ENCODE peak calls at places on chromosomes 13 and 19, in five cellular contexts. R is WTC11, V is HepG2, B is GM23338, S is GM12878. Y is an unnamed sample.

GRCh38 chr13:84137292-84137691 is 255.0 kb upstream of the SLITRK1 start:
- DNase-seq in B (no peak), R (no peak), V (no peak), S (peak), Y (no peak)

GRCh38 chr19:51366999-51367564 is 894 bp upstream of the ETFB start:
- DNase-seq in R (peak), B (no peak), S (no peak), V (no peak), Y (no peak)

GRCh38 chr13:59133903-59134302 is 1029.8 kb downstream of the DIAPH3 start:
- DNase-seq in B (peak), S (no peak), V (no peak), R (no peak), Y (no peak)

GRCh38 chr13:79966039-79966438 is 374.9 kb downstream of the SPRY2 start:
- DNase-seq in S (no peak), R (no peak), B (no peak), V (no peak), Y (no peak)

GRCh38 chr19:49592486-49593232 is 1.7 kb downstream of the PRR12 start:
- DNase-seq in S (no peak), R (peak), B (peak), V (no peak), Y (no peak)

GRCh38 chr19:7376151-7376852 is 27.6 kb downstream of the ARHGEF18 start:
- DNase-seq in V (no peak), B (peak), S (no peak), R (no peak), Y (no peak)

GRCh38 chr13:102402292-102402691 is 444 bp upstream of the FGF14 start:
- DNase-seq in B (peak), V (no peak), S (no peak), R (peak), Y (peak)

GRCh38 chr19:40623403-40624239 is 22.5 kb downstream of the LTBP4 start:
- DNase-seq in R (peak), B (peak), S (no peak), V (peak), Y (no peak)

GRCh38 chr19:50207730-50208129 is 4.3 kb downstream of the MYH14 start:
- DNase-seq in B (no peak), V (no peak), S (no peak), R (no peak), Y (no peak)

GRCh38 chr19:10517760-10518443 is 655 bp upstream of the S1PR5 start:
- DNase-seq in R (peak), B (peak), V (no peak), S (no peak), Y (peak)

GRCh38 chr19:1855040-1855827 is 7.0 kb upstream of the REXO1 start:
- DNase-seq in B (peak), R (peak), S (peak), V (no peak), Y (peak)

GRCh38 chr19:49116544-49116943 is 2.4 kb downstream of the LIN7B start:
- DNase-seq in R (no peak), V (no peak), B (no peak), S (no peak), Y (no peak)

GRCh38 chr13:103810026-103810425 is 743.8 kb upstream of the SLC10A2 start:
- DNase-seq in R (no peak), S (no peak), B (no peak), V (no peak), Y (no peak)

GRCh38 chr19:39506598-39506943 is 7.8 kb downstream of the DLL3 start:
- DNase-seq in S (no peak), B (no peak), V (no peak), R (no peak), Y (no peak)

DNA sequence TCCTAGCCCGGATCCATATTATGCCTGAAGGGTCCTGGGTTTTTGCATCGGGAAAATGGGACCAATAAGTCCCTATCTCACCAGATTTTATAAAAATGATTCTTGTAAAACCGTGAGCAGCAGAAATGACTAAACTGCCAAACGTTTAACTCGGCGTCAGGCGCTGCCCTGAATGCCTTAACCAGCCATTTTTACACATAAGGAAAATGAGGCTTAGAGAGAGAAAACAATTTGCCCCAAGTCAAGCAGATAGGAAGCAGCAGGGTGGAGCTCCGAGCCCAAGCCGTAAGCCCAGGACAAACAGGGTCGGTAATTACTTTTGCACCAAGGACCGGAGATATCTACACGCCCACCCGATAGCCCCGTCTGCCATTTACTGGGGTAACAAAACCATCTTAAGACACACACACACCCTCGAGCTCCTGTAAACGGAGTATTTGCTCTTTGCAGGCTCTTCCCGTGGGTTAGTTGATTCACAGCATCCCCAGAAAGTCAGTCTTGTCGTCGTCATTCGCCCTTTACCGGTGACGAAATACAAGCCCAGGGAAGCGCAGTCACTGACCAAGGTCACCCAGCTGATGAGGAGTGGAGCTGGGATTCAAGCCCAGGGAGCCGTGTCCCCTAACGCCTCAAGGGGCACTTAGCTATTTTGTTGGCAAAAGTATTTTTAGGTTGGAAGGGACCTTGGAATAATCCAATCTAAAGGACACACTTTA is 16.0 kb upstream of the MRI1 start:
- DNase-seq in V (no peak), B (peak), R (no peak), S (no peak), Y (no peak)
- TF ChIP-seq CREB1 in V (peak), B (peak), R (no peak), S (no peak), Y (peak)

DNA sequence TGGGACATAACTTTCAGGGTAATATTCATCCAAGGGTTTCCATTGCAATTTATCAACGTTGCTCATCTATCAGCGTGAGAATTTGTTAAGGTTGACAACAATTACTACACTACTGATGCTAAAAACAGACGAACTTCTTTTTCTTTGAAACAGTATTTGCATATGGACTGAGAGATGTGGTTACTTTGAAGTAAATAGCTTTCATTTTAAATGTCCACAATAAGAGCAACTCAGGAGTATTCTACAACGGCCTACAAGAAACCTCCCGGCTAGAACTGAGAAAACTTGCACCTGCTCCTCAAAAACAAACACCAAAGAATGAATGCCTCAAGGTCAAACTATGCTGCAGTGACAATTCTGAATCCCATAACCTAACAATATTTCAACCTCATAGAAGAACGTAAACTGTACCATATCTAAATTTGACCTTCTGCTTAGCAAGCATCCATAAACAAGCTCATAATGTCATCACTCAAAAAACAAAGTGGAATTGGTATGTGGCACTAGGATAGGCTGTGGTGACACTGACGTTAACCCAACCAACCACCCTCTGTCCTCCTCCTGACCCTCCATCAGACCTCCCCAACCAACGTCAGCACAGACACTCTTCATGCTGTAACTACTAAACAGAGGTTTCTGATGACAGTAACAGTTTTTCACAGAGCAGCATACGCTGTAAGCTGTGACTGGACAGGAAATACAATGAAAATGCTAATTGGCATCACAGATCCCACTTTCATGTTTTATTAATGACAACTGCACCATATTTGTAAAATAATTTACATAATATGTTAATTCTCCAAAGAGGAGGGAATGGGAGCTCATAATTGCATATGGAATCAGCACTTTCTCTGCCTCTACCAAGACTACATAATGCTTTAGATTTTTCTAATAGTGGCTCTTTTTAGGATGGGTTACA is 238.2 kb downstream of the IRS2 start:
- DNase-seq in R (no peak), B (no peak), V (no peak), S (no peak), Y (no peak)
- TF ChIP-seq CREB1 in R (no peak), B (no peak), V (no peak), S (no peak), Y (no peak)

DNA sequence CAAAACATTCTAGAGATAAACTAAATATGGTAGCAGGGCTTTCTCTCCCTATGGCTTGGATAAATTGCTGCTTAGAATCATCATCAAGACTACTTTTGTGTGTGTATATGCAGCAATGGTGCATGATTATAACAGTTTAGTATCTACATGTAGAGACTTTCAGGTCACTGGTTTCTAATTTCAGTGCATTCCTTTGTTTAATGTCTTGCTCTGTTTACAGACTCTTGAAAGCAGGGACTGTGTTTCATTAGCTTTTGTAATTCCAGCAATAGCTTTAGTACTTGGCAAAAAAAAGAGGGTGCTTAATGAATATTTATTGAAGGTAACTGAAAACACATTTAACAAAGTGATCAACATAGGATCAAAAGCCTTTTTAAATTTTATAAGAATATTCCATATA is 420.6 kb downstream of the PCDH9 start:
- DNase-seq in R (no peak), S (no peak), V (no peak), B (no peak), Y (no peak)
- TF ChIP-seq CREB1 in R (no peak), S (no peak), V (no peak), B (no peak), Y (no peak)

GRCh38 chr19:3115411-3115810 is 20.4 kb upstream of the GNA15 start:
- DNase-seq in S (no peak), R (no peak), V (no peak), B (no peak), Y (no peak)
- TF ChIP-seq CREB1 in S (no peak), R (no peak), V (no peak), B (no peak), Y (no peak)

GRCh38 chr13:57630661-57631606 is 610 bp upstream of the PCDH17 start:
- DNase-seq in R (no peak), V (no peak), S (no peak), B (peak), Y (peak)
- TF ChIP-seq CREB1 in R (no peak), V (no peak), S (no peak), B (no peak), Y (no peak)

DNA sequence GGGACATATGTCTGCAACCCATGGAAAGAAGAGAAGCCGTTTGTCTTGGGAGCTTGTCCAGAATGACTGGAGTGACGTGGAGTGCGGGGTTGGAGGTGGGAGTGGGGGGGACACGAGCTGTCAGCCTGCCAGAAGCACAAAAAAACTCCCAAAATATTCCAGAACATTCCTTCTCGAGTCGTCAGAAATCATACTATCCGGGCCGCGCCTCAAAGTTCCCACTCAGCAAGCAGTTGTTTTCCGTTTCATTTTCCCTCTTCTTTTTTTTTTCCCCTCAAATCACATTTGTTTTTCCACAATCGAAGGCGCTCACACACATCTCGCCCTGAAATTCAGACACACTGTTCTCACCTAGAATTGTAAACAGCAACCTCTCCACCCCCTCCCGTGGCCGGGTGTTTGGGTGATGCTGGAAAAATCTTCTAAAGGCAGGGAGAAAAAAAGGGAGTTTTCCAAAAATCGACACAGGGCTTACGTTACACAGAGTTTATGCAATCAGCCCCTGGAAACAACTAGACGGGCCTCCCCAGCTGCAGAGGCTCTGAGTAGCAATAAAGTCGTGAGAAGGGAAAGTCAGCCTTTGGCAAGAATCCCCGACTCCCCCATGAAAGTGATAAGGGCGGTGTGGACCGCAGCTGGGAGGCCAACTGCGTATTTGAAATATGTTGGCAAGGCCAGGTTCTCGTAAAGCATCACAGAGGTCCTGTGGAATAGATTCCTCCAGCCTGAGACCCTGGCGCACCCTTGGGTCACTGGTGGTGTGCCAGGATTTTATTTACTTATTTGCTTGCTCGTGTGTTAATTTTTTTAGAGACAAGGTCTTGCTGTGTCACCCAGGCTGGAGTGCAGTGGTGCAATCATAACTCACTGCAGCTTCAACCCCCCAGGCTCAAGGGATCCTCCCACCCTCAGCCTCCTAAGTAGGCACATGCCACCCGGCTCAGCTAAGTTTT is 31.2 kb upstream of the KLF2 start:
- DNase-seq in S (no peak), R (no peak), B (no peak), V (no peak), Y (no peak)
- TF ChIP-seq CREB1 in S (no peak), R (no peak), B (no peak), V (no peak), Y (no peak)

GRCh38 chr13:113833111-113833830 is 30.6 kb downstream of the GAS6 start:
- DNase-seq in V (no peak), R (no peak), S (no peak), B (no peak), Y (no peak)

GRCh38 chr13:113832631-113833030 is 31.2 kb downstream of the GAS6 start:
- DNase-seq in S (no peak), B (no peak), R (no peak), V (no peak), Y (no peak)

GRCh38 chr13:113831061-113831460 is 32.8 kb downstream of the GAS6 start:
- DNase-seq in S (no peak), R (no peak), V (no peak), B (no peak), Y (no peak)

GRCh38 chr13:113834496-113835200 is 29.2 kb downstream of the GAS6 start:
- DNase-seq in B (no peak), R (no peak), V (no peak), S (no peak), Y (no peak)

DNA sequence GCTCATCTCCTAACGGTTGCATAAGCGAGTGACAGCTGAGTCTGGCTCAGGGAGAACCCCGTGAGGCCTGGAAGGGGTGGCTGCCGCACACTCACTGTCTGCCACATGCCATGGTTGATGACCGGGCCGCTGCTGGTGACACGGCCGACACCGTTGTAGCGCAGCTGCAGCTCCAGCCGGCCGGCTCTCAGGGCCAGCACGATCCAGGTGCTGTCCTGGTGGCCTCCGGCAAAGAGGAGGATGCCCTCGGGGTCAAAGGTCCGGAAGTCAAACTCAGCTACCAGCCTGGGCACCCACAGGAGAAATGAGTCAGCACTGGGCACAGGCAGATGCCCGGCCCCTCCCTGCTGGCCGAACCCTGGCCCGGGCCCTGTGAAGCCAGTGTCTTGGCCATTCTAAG is 31.7 kb downstream of the GAS6 start:
- DNase-seq in R (no peak), S (no peak), B (no peak), V (no peak), Y (no peak)
- TF ChIP-seq CREB1 in R (no peak), S (no peak), B (no peak), V (no peak), Y (no peak)

DNA sequence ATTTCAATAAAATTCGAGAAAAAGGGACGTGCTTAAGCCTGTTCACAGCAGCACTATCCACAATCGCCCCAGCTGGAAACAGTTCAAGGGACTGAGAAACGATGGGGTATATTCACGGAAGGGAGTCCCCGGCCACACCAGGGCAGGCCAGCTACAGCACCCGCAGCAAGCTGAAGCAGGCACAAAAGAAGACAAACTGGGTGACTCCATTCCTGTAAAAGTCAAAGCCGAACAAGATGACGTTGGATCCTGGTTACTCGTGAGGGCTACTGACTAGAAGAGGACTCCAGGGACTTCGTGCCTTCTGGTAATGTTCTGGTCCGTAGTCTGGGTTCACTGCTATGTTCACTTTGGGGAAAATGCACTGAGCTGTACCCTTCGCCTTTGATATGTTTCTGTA is 57.6 kb downstream of the COL4A1 start:
- DNase-seq in B (no peak), S (no peak), V (no peak), R (no peak), Y (no peak)
- TF ChIP-seq CREB1 in B (no peak), S (no peak), V (no peak), R (no peak), Y (no peak)

DNA sequence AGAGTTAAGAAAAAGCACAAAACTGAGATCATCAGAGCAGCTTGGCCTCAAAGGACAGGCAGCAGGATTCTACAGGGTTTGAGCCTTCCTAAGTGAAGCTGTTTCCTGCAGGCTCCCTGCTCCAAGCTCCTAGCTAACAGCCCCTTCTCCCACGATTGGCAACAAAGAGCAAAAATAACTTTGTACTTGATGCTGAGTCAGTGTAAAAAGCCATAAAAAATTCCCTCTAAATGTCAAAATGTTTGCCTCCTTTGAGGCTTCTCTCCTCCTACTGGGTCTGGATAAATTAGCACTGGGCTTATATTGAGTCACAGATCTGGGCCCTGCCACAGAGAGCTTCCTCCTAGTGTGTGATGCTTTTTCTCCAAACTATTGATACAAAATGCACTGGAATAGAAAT is 153.3 kb downstream of the TNFRSF19 start:
- DNase-seq in S (no peak), R (no peak), B (no peak), V (no peak), Y (no peak)
- TF ChIP-seq CREB1 in S (no peak), R (no peak), B (no peak), V (no peak), Y (no peak)